ENCODE peak calls at places on chromosomes 3 and 15, in four cellular contexts. A is HepG2, V is GM12878, K is heart left ventricle. X is an unnamed sample.
A peak's percentile ranks its signal among the peaks of the same experiment; 100 is the strongest.

GRCh38 chr15:40787344-40787841 is 17.6 kb downstream of the C15orf62 start:
- ATAC-seq in A (no peak), V (no peak), K (peak; percentile 36), X (no peak)

GRCh38 chr15:100727291-100727851 is 125.0 kb downstream of the ASB7 start:
- ATAC-seq in A (no peak), V (no peak), K (no peak), X (no peak)

GRCh38 chr15:82850242-82850591 is 40.8 kb downstream of the WHAMM start:
- ATAC-seq in A (peak; percentile 46), V (no peak), K (no peak), X (no peak)

GRCh38 chr3:22319446-22319845 is 568.4 kb upstream of the ZNF385D start:
- ATAC-seq in A (no peak), V (no peak), K (no peak), X (no peak)

GRCh38 chr15:34362047-34362773 is 4.8 kb downstream of the LPCAT4 start:
- ATAC-seq in A (no peak), V (no peak), K (no peak), X (no peak)

GRCh38 chr3:115845986-115846385 is 222.7 kb downstream of the GAP43 start:
- ATAC-seq in A (no peak), V (no peak), K (no peak), X (no peak)

GRCh38 chr3:135538123-135538522 is 427.4 kb upstream of the PPP2R3A start:
- ATAC-seq in A (no peak), V (no peak), K (no peak), X (no peak)

GRCh38 chr3:128936341-128936740 is 56.9 kb downstream of the ACAD9 start:
- ATAC-seq in A (peak; percentile 34), V (no peak), K (no peak), X (no peak)

GRCh38 chr3:17111556-17111955 is 226.8 kb downstream of the PLCL2 start:
- ATAC-seq in A (no peak), V (no peak), K (no peak), X (no peak)

GRCh38 chr3:107956991-107957467 is 133.8 kb downstream of the CD47 start:
- ATAC-seq in A (no peak), V (no peak), K (peak; percentile 96), X (peak; percentile 95)

GRCh38 chr3:13462125-13462629 is 17.9 kb upstream of the HDAC11 start:
- ATAC-seq in A (no peak), V (no peak), K (no peak), X (no peak)

GRCh38 chr3:58025824-58026579 is 17.8 kb downstream of the FLNB start:
- ATAC-seq in A (no peak), V (no peak), K (peak; percentile 68), X (peak; percentile 70)

GRCh38 chr15:78872972-78873795 is 494 bp downstream of the MORF4L1 start:
- ATAC-seq in A (peak; percentile 82), V (peak; percentile 83), K (peak; percentile 76), X (peak; percentile 55)

GRCh38 chr15:61157933-61158332 is 71.2 kb downstream of the RORA start:
- ATAC-seq in A (no peak), V (no peak), K (peak; percentile 85), X (peak; percentile 82)

GRCh38 chr3:168154101-168154500 is 58.4 kb upstream of the GOLIM4 start:
- ATAC-seq in A (no peak), V (no peak), K (no peak), X (no peak)

GRCh38 chr3:29757054-29757777 is 476.3 kb downstream of the RBMS3 start:
- ATAC-seq in A (no peak), V (no peak), K (no peak), X (no peak)

GRCh38 chr3:98777801-98778220 is 14.7 kb downstream of the ST3GAL6 start:
- ATAC-seq in A (no peak), V (no peak), K (peak; percentile 36), X (peak; percentile 24)
- H3K27ac ChIP-seq in A (peak overlapping the region; percentile 83), V (no peak overlapping the region), K (peak overlapping the region; percentile 60), X (peak overlapping the region; percentile 2)

GRCh38 chr3:46406786-46407611 is at the start of the genes CCR5AS and CCRL2:
- ATAC-seq in A (no peak), V (peak; percentile 54), K (peak; percentile 77), X (peak; percentile 72)
- H3K4me3 ChIP-seq in A (no peak within 1 kb of the TSS), V (peak within 1 kb of the TSS; percentile 3), K (peak within 1 kb of the TSS; percentile 47), X (peak within 1 kb of the TSS; percentile 33)

GRCh38 chr15:45279024-45279697 is 27.1 kb downstream of the SLC28A2 start:
- ATAC-seq in A (peak; percentile 100), V (peak; percentile 100), K (peak; percentile 100), X (peak; percentile 100)
- TF ChIP-seq POLR2A in A (peak; percentile 86), V (peak; percentile 91), K (peak; percentile 87), X (peak; percentile 39)

GRCh38 chr3:32568953-32569352 is 1.7 kb downstream of the DYNC1LI1 start:
- ATAC-seq in A (no peak), V (no peak), K (no peak), X (no peak)
- H3K27ac ChIP-seq in A (no peak overlapping the region), V (no peak overlapping the region), K (peak overlapping the region; percentile 97), X (no peak overlapping the region)

X was measured in gastroesophageal sphincter.